ENCODE peak calls at places on chromosomes 12 and 14, in eight cellular contexts. N, L, I, F, M, D, V and E are unnamed samples.

GRCh38 chr14:103090481-103091020 is 4.0 kb upstream of the EXOC3L4 start:
- DNase-seq in N (no peak), L (no peak), I (no peak), F (no peak), M (no peak), D (no peak), V (no peak), E (no peak)

GRCh38 chr14:25048170-25049126 is 1.5 kb downstream of the STXBP6 start:
- DNase-seq in N (no peak), L (no peak), I (no peak), F (no peak), M (no peak), D (peak; percentile 25), V (no peak), E (no peak)

GRCh38 chr12:96399919-96400630 is at the start of gene CDK17:
- DNase-seq in N (peak; percentile 97), L (peak; percentile 50), I (peak; percentile 67), F (peak; percentile 70), M (no peak), D (peak; percentile 89), V (peak; percentile 71), E (peak; percentile 93)

GRCh38 chr14:49992448-49992847 is 99.6 kb downstream of the ARF6 start:
- DNase-seq in N (no peak), L (no peak), I (no peak), F (no peak), M (peak; percentile 5), D (no peak), V (no peak), E (no peak)

GRCh38 chr14:61347771-61348443 is 26.5 kb downstream of the PRKCH start:
- DNase-seq in N (no peak), L (no peak), I (no peak), F (no peak), M (no peak), D (no peak), V (no peak), E (no peak)

GRCh38 chr14:90578283-90578985 is 181.6 kb downstream of the CALM1 start:
- DNase-seq in N (peak; percentile 65), L (no peak), I (no peak), F (no peak), M (no peak), D (no peak), V (no peak), E (no peak)

GRCh38 chr12:121110211-121110940 is 22.3 kb upstream of the P2RX7 start:
- DNase-seq in N (no peak), L (peak; percentile 56), I (peak; percentile 37), F (peak; percentile 47), M (peak; percentile 78), D (peak; percentile 77), V (peak; percentile 60), E (no peak)

GRCh38 chr12:116937640-116938039 is 26.9 kb downstream of the FBXW8 start:
- DNase-seq in N (no peak), L (no peak), I (no peak), F (no peak), M (no peak), D (no peak), V (no peak), E (no peak)

GRCh38 chr14:59688224-59689170 is 111.9 kb upstream of the CCDC175 start:
- DNase-seq in N (no peak), L (peak; percentile 24), I (no peak), F (peak; percentile 12), M (no peak), D (peak; percentile 58), V (peak; percentile 20), E (no peak)

GRCh38 chr12:47107926-47108325 is 28.2 kb upstream of the AMIGO2 start:
- DNase-seq in N (no peak), L (no peak), I (no peak), F (no peak), M (no peak), D (no peak), V (no peak), E (no peak)

GRCh38 chr12:89863332-89863938 is 154.8 kb upstream of the ATP2B1 start:
- DNase-seq in N (no peak), L (no peak), I (no peak), F (no peak), M (peak; percentile 72), D (no peak), V (no peak), E (no peak)

GRCh38 chr14:89629383-89629782 is 212.3 kb upstream of the FOXN3 start:
- DNase-seq in N (no peak), L (no peak), I (no peak), F (no peak), M (no peak), D (no peak), V (no peak), E (peak; percentile 57)

DNA sequence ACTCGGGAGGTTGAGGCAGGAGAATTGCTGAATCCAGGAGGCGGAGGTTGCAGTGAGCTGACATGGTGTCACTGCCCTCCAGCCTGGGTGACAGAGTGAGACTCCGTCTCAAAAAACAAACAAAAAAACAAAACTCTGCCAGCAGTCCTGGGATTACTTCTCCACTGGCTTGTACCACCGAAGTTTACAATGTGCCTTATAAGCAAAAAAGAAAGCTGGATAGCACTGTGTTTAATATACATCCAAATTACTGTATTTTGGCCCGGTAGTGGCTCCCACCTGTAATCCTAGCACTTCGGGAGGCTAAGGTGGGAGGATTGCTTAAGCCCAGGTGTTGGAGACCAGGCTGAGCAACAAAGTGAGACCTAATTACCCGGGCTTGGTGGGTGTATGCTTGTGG is 16.7 kb downstream of the HOMEZ start:
- DNase-seq in N (no peak), L (no peak), I (no peak), F (no peak), M (no peak), D (no peak), V (no peak), E (no peak)
- TF ChIP-seq POLR2A in N (no peak), L (no peak), I (no peak), F (no peak), M (no peak), D (no peak), V (no peak), E (no peak)

DNA sequence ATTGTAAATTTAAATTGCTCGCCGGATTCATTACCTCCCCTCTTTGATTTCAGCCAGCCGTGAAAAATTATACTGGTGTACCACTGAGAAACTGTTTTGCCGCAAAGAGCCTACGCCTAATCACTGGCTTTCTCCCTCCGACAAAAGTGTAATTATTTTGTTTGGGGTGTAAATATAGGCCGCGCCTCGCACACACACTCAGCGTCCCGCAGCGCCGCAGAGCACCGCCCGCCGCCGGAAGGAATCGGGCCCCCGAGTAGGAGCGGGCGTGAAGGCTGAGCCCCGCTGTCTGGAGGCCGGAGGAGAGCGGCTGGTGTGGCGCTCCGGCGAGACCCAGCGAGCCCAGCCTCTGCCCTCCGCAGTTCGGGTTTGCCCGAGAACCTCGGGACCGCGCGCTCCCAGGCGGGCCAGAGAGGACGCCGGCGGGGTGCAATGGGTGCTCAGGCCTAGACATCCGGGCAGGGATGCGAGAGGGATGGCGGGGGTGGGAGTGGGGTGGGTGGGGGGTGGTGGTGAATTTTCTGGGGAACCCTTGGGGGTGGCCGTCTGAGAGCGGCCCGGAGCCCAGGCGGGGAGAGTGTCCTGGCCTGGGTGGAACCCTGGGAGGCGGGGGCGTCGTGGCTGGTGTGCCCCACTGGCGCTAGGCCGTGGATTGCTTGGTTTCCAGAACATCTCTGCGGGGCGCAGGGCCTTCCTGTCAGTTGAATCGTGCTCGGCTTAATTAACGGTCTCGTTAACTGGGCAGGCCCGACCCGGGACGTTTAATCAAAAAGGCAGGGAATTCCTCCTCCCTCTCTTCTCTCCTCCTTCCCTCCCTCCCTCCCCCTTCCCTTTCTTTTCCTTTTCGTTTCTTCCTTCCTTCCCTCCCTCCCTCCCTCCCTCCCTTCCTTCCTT is 4.7 kb upstream of the LHX5 start:
- DNase-seq in N (no peak), L (no peak), I (no peak), F (peak; percentile 22), M (no peak), D (no peak), V (no peak), E (no peak)
- TF ChIP-seq POLR2AphosphoS5 in N (no peak), L (no peak), I (no peak), F (no peak), M (no peak), D (no peak), V (no peak), E (no peak)

GRCh38 chr12:49137476-49137875 is 6.3 kb upstream of the TUBA1B start:
- DNase-seq in N (no peak), L (no peak), I (no peak), F (no peak), M (no peak), D (no peak), V (no peak), E (no peak)
- TF ChIP-seq POLR2A in N (no peak), L (no peak), I (no peak), F (no peak), M (no peak), D (no peak), V (no peak), E (no peak)

DNA sequence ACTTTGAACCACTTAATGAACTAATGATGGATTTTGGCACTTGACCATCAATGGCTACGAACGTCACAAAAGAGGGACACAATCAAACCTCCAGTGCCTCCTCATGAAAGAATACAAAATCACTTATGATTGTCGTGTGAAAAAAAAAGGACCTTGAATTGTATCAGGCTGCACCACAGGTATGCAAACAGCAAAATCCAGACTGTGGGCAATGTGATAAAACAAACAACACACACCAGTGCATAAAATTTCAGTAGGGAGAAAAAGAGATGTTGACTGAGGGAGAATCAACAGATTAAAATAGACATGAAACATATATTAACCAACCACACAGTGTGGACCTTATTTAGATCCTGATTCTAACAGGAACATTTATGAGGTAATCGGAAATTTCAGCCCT is 2.6 kb downstream of the TSPAN8 start:
- DNase-seq in N (no peak), L (no peak), I (no peak), F (no peak), M (no peak), D (no peak), V (peak; percentile 85), E (no peak)
- TF ChIP-seq POLR2AphosphoS5 in N (no peak), L (no peak), I (no peak), F (no peak), M (no peak), D (peak; percentile 31), V (no peak), E (no peak)

GRCh38 chr12:104350211-104350908 is 46.8 kb downstream of the EID3 start:
- DNase-seq in N (no peak), L (no peak), I (no peak), F (no peak), M (no peak), D (no peak), V (no peak), E (no peak)

GRCh38 chr12:104352106-104352713 is 48.7 kb downstream of the EID3 start:
- DNase-seq in N (no peak), L (no peak), I (no peak), F (no peak), M (no peak), D (no peak), V (no peak), E (no peak)

GRCh38 chr12:104348994-104349494 is 45.5 kb downstream of the EID3 start:
- DNase-seq in N (no peak), L (no peak), I (no peak), F (no peak), M (no peak), D (no peak), V (no peak), E (no peak)

GRCh38 chr12:104353012-104353981 is 49.8 kb downstream of the EID3 start:
- DNase-seq in N (no peak), L (no peak), I (no peak), F (no peak), M (no peak), D (no peak), V (no peak), E (peak; percentile 72)

GRCh38 chr12:104351023-104351983 is 47.8 kb downstream of the EID3 start:
- DNase-seq in N (no peak), L (no peak), I (no peak), F (no peak), M (no peak), D (no peak), V (no peak), E (no peak)
- TF ChIP-seq POLR2A in N (no peak), L (no peak), I (peak; percentile 32), F (no peak), M (no peak), D (no peak), V (no peak), E (no peak)

GRCh38 chr14:23154876-23155587 is 28.4 kb downstream of the SLC7A8 start:
- DNase-seq in N (no peak), L (no peak), I (no peak), F (no peak), M (no peak), D (peak; percentile 61), V (no peak), E (peak; percentile 95)
- TF ChIP-seq POLR2AphosphoS5 in N (peak; percentile 61), L (no peak), I (no peak), F (no peak), M (no peak), D (no peak), V (no peak), E (peak; percentile 92)